ENCODE peak calls at places on chromosomes 2 and 18, in five cellular contexts. V, N, O, K and S are unnamed samples.

GRCh38 chr2:237966565-237967462 is at the start of gene UBE2F:
- DNase-seq in K (peak), N (peak), V (peak), O (peak), S (peak)

GRCh38 chr2:157192445-157193423 is 64.8 kb upstream of the GALNT5 start:
- DNase-seq in V (no peak), O (no peak), N (no peak), K (no peak), S (no peak)

GRCh38 chr2:27306136-27306535 is 2.1 kb downstream of the UCN start:
- DNase-seq in N (no peak), K (no peak), O (no peak), V (no peak), S (no peak)

GRCh38 chr2:167534443-167534842 is 646.2 kb downstream of the XIRP2 start:
- DNase-seq in V (no peak), N (no peak), K (no peak), O (peak), S (no peak)

GRCh38 chr2:236717120-236717519 is 147.5 kb downstream of the ACKR3 start:
- DNase-seq in N (no peak), K (no peak), O (no peak), V (no peak), S (no peak)

GRCh38 chr2:42464631-42465030 is 29.2 kb downstream of the KCNG3 start:
- DNase-seq in V (peak), O (no peak), K (no peak), N (no peak), S (no peak)

GRCh38 chr18:25225152-25225551 is 126.8 kb downstream of the ZNF521 start:
- DNase-seq in K (no peak), N (no peak), O (no peak), V (no peak), S (no peak)

GRCh38 chr2:218074031-218074430 is 5.0 kb downstream of the RUFY4 start:
- DNase-seq in V (peak), O (peak), N (peak), K (no peak), S (no peak)

GRCh38 chr18:45328271-45328670 is 287.0 kb upstream of the SLC14A2 start:
- DNase-seq in K (no peak), N (no peak), V (no peak), O (no peak), S (no peak)

GRCh38 chr18:28287146-28287545 is 110.2 kb upstream of the CDH2 start:
- DNase-seq in N (no peak), K (no peak), O (no peak), V (no peak), S (no peak)

GRCh38 chr18:70363861-70364260 is 75.0 kb downstream of the SOCS6 start:
- DNase-seq in N (peak), V (no peak), O (peak), K (no peak), S (no peak)

GRCh38 chr18:59067873-59068272 is 71.8 kb upstream of the SEC11C start:
- DNase-seq in O (peak), V (no peak), N (no peak), K (no peak), S (peak)

GRCh38 chr18:63119647-63120046 is 199.9 kb downstream of the BCL2 start:
- DNase-seq in K (no peak), N (peak), V (no peak), O (peak), S (peak)

GRCh38 chr2:165582409-165582808 is 112.9 kb downstream of the CSRNP3 start:
- DNase-seq in O (no peak), N (no peak), V (no peak), K (no peak), S (no peak)

GRCh38 chr2:38277245-38278119 is 99.6 kb downstream of the ATL2 start:
- DNase-seq in O (peak), N (peak), K (no peak), V (no peak), S (no peak)

GRCh38 chr18:77065221-77065981 is 67.2 kb downstream of the MBP start:
- DNase-seq in V (no peak), K (peak), N (no peak), O (peak), S (no peak)

GRCh38 chr18:13628211-13628610 is 98.1 kb downstream of the FAM210A start:
- DNase-seq in N (no peak), O (no peak), K (no peak), V (no peak), S (no peak)

GRCh38 chr2:128406629-128407252 is 88.1 kb upstream of the HS6ST1 start:
- DNase-seq in K (no peak), O (no peak), N (no peak), V (no peak), S (peak)

GRCh38 chr2:173652731-173653426 is 298.2 kb downstream of the CDCA7 start:
- DNase-seq in O (peak), K (no peak), V (no peak), N (peak), S (no peak)

GRCh38 chr18:36366994-36367839 is 69.7 kb downstream of the FHOD3 start:
- DNase-seq in N (no peak), K (peak), V (no peak), O (no peak), S (no peak)

GRCh38 chr2:70901235-70902066 is 34.2 kb upstream of the ATP6V1B1 start:
- DNase-seq in K (no peak), V (no peak), O (peak), N (no peak), S (peak)

GRCh38 chr18:61922435-61922834 is 29.6 kb upstream of the RNF152 start:
- DNase-seq in O (peak), K (no peak), V (no peak), N (no peak), S (no peak)

GRCh38 chr2:179434357-179434756 is 169.7 kb upstream of the SESTD1 start:
- DNase-seq in K (no peak), V (no peak), N (no peak), O (no peak), S (no peak)

GRCh38 chr2:61420986-61421546 is 49.8 kb downstream of the USP34 start:
- DNase-seq in K (no peak), N (no peak), V (no peak), O (no peak), S (no peak)

GRCh38 chr2:202452744-202453143 is 76.6 kb downstream of the BMPR2 start:
- DNase-seq in V (no peak), O (no peak), K (no peak), N (no peak), S (no peak)

GRCh38 chr2:50556934-50557575 is 474.9 kb downstream of the NRXN1 start:
- DNase-seq in O (peak), K (no peak), V (no peak), N (no peak), S (no peak)

GRCh38 chr2:119387381-119388129 is 20.8 kb downstream of the DBI start:
- DNase-seq in V (peak), O (peak), N (peak), K (peak), S (peak)

GRCh38 chr2:96485350-96485749 is 19.8 kb downstream of the NEURL3 start:
- DNase-seq in K (no peak), V (no peak), O (no peak), N (no peak), S (no peak)

GRCh38 chr2:47221039-47221438 is 65.9 kb upstream of the STPG4 start:
- DNase-seq in O (peak), K (no peak), N (no peak), V (no peak), S (no peak)

GRCh38 chr2:226581004-226581403 is 218.6 kb downstream of the IRS1 start:
- DNase-seq in V (no peak), K (no peak), N (peak), O (no peak), S (no peak)

GRCh38 chr2:42129947-42130346 is 39.2 kb upstream of the EML4 start:
- DNase-seq in O (no peak), N (no peak), V (no peak), K (no peak), S (no peak)

GRCh38 chr18:57910817-57911216 is 107.7 kb upstream of the ATP8B1 start:
- DNase-seq in V (peak), O (no peak), N (no peak), K (no peak), S (no peak)
- TF ChIP-seq CTCF in V (peak), O (peak), N (peak), K (peak), S (peak)

GRCh38 chr18:79447703-79448367 is 52.1 kb downstream of the NFATC1 start:
- DNase-seq in O (peak), K (no peak), N (no peak), V (no peak), S (no peak)
- TF ChIP-seq MXI1 in O (peak), K (no peak), N (no peak), V (no peak), S (no peak)

GRCh38 chr2:84631047-84631446 is 114.7 kb downstream of the DNAH6 start:
- DNase-seq in N (peak), O (peak), V (peak), K (no peak), S (peak)
- TF ChIP-seq CTCF in N (peak), O (peak), V (peak), K (no peak), S (peak)

DNA sequence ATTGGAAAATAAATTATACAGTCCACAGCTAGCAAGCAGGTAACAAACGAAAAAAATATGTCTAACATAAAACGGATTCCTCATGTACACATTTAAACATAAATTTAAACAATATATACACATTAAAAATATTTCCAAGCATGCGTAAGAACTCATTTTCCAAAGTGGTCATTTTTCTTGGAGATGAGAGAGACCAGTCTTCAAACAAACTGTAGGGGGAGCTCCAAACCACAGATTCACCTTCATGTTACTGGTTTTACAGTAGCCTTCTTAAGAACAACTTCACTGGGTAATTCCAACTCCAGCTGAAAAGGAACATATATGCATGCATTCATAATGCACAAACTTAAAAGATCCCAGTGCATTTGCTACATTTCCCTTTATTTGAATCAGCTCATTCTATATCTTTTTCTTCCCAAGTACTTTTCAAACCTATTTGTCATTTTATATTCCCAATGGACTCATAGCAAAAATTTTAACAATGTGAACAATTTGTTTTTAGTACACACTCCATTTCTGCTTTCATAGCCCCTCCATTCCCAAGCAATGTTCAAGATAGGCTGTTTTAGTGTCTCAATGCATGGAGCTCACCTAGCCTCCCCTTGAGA is 4.7 kb upstream of the STAMBP start:
- DNase-seq in N (peak), V (peak), K (peak), O (peak), S (peak)
- TF ChIP-seq MXI1 in N (no peak), V (no peak), K (no peak), O (no peak), S (no peak)

GRCh38 chr2:1887106-1887505 is 142.8 kb upstream of the PXDN start:
- DNase-seq in O (no peak), N (no peak), V (no peak), K (no peak), S (no peak)

GRCh38 chr2:1884933-1885580 is 140.7 kb upstream of the PXDN start:
- DNase-seq in N (no peak), K (no peak), V (no peak), O (peak), S (no peak)

GRCh38 chr2:1887915-1888314 is 143.6 kb upstream of the PXDN start:
- DNase-seq in K (no peak), N (no peak), V (peak), O (peak), S (no peak)

GRCh38 chr2:1889099-1889650 is 144.9 kb upstream of the PXDN start:
- DNase-seq in K (no peak), V (no peak), O (no peak), N (no peak), S (no peak)

DNA sequence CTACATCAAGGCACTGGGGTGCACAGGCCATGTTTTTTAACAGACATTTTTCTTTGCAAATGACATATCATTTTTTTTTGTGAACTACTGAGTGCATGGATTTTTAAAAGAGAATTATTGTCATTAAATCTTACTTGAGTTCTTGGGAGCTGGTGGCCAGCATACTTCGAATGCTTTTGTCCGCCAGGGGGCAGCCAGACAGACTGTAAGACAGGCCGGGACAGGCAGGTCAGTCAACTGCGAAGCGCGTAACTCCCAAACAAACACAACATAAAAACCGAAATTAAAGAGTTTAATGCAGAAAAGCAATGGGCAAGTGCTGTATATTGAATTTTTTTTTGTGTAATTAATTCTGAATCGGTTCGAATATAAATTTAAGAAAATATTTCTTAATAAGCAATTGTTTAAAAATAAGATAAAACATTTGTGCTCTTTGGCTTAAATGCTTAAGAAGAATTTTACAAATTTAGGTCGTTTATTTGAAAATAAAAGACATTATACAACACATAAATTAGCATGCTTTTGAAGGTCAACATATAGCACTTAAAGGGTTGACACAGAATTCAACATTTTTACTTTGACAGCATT is 142.2 kb upstream of the PXDN start:
- DNase-seq in O (peak), N (peak), V (peak), K (no peak), S (peak)
- TF ChIP-seq CTCF in O (peak), N (peak), V (peak), K (peak), S (peak)

GRCh38 chr2:151238527-151239487 is 22.9 kb downstream of the RBM43 start:
- DNase-seq in N (peak), O (peak), V (peak), K (peak), S (peak)
- TF ChIP-seq MXI1 in N (no peak), O (no peak), V (no peak), K (no peak), S (no peak)

GRCh38 chr2:181456660-181457120 is 496 bp upstream of the ITGA4 start:
- DNase-seq in K (peak), N (no peak), O (peak), V (no peak), S (peak)

GRCh38 chr2:181454990-181455520 is 2.1 kb upstream of the ITGA4 start:
- DNase-seq in K (no peak), O (no peak), N (no peak), V (no peak), S (no peak)

GRCh38 chr2:181458881-181459280 is 1.7 kb downstream of the ITGA4 start:
- DNase-seq in K (no peak), V (no peak), O (no peak), N (no peak), S (no peak)

GRCh38 chr2:181457741-181458425 is 697 bp downstream of the ITGA4 start:
- DNase-seq in V (no peak), O (peak), N (no peak), K (no peak), S (peak)

DNA sequence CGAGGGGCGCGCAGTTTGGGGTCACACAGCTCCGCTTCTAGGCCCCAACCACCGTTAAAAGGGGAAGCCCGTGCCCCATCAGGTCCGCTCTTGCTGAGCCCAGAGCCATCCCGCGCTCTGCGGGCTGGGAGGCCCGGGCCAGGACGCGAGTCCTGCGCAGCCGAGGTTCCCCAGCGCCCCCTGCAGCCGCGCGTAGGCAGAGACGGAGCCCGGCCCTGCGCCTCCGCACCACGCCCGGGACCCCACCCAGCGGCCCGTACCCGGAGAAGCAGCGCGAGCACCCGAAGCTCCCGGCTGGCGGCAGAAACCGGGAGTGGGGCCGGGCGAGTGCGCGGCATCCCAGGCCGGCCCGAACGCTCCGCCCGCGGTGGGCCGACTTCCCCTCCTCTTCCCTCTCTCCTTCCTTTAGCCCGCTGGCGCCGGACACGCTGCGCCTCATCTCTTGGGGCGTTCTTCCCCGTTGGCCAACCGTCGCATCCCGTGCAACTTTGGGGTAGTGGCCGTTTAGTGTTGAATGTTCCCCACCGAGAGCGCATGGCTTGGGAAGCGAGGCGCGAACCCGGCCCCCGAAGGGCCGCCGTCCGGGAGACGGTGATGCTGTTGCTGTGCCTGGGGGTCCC is at the start of gene ITGA4:
- DNase-seq in O (peak), V (peak), N (no peak), K (peak), S (peak)
- TF ChIP-seq CTCF in O (peak), V (peak), N (peak), K (peak), S (peak)

GRCh38 chr2:223052710-223053261 is 796 bp downstream of the KCNE4 start:
- DNase-seq in K (no peak), N (no peak), O (no peak), V (no peak), S (no peak)

GRCh38 chr2:223049356-223049755 is 2.6 kb upstream of the KCNE4 start:
- DNase-seq in K (no peak), N (no peak), V (no peak), O (no peak), S (no peak)

GRCh38 chr2:223051580-223052375 is at the start of gene KCNE4:
- DNase-seq in V (no peak), O (peak), K (no peak), N (no peak), S (no peak)

GRCh38 chr2:223050188-223050587 is 1.8 kb upstream of the KCNE4 start:
- DNase-seq in V (no peak), N (no peak), K (no peak), O (no peak), S (no peak)

GRCh38 chr2:223050900-223051299 is 1.1 kb upstream of the KCNE4 start:
- DNase-seq in N (no peak), K (no peak), V (no peak), O (peak), S (no peak)
- TF ChIP-seq MXI1 in N (no peak), K (no peak), V (no peak), O (no peak), S (no peak)

DNA sequence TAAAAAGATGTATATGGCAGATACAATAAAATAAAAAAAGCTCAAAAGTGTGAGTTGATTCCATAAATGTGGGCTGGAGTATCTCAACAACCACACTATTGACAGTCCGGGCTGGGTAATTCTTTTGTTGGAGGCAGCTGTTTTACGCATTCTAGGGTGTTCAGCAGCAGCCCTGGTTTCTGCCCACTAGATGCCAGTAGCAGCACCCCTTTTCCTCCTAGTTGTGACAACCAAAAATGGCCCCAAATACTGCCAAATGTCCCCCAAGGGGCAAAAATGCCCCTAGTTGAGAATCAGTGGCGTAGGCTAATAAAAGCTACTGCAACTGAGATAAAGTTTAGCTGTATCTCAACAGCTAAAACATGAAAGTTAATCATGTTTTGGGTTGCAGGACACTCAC is 44.7 kb downstream of the CHMP3 start:
- DNase-seq in V (no peak), N (peak), K (no peak), O (no peak), S (peak)
- TF ChIP-seq CTCF in V (peak), N (peak), K (peak), O (peak), S (peak)